ENCODE peak calls at places on chromosomes 11 and 22, in four cellular contexts. L, W, R and O are unnamed samples.

GRCh38 chr11:75384438-75385080 is 14.8 kb upstream of the RPS3 start:
- DNase-seq in W (peak; percentile 67), R (peak; percentile 79), L (peak; percentile 84), O (peak; percentile 70)

GRCh38 chr11:93216511-93217121 is 18.8 kb upstream of the SLC36A4 start:
- DNase-seq in W (no peak), R (no peak), L (no peak), O (no peak)

GRCh38 chr11:68825603-68826002 is 16.1 kb downstream of the CPT1A start:
- DNase-seq in L (peak; percentile 52), W (peak; percentile 39), R (peak; percentile 26), O (no peak)

GRCh38 chr11:114877976-114878375 is 199.6 kb downstream of the NXPE2 start:
- DNase-seq in R (no peak), L (no peak), W (no peak), O (no peak)

GRCh38 chr22:23137905-23138520 is 3.8 kb downstream of the RSPH14 start:
- DNase-seq in R (no peak), W (peak; percentile 47), L (no peak), O (no peak)

GRCh38 chr11:108669261-108669660 is 4.4 kb downstream of the DDX10 start:
- DNase-seq in L (no peak), R (no peak), W (no peak), O (no peak)

GRCh38 chr22:18001040-18001893 is 23.1 kb downstream of the MICAL3 start:
- DNase-seq in R (peak; percentile 96), W (peak; percentile 95), L (peak; percentile 88), O (peak; percentile 96)

GRCh38 chr11:19819148-19819547 is 106.5 kb downstream of the NAV2 start:
- DNase-seq in R (no peak), W (no peak), L (no peak), O (no peak)

GRCh38 chr22:43241138-43241597 is 54.2 kb upstream of the TTLL12 start:
- DNase-seq in R (no peak), L (no peak), W (no peak), O (no peak)

GRCh38 chr11:118818130-118818529 is 27.2 kb upstream of the DDX6 start:
- DNase-seq in W (no peak), L (no peak), R (no peak), O (no peak)

GRCh38 chr11:64048042-64048854 is 12.5 kb downstream of the FLRT1 start:
- DNase-seq in R (no peak), L (no peak), W (no peak), O (no peak)

GRCh38 chr11:7417328-7417727 is 68.0 kb upstream of the OLFML1 start:
- DNase-seq in L (no peak), R (no peak), W (no peak), O (no peak)

GRCh38 chr11:86134580-86135318 is 65.9 kb upstream of the PICALM start:
- DNase-seq in W (no peak), R (peak; percentile 71), L (no peak), O (no peak)

GRCh38 chr11:115222218-115222862 is 281.9 kb downstream of the CADM1 start:
- DNase-seq in R (peak; percentile 45), W (peak; percentile 96), L (no peak), O (no peak)